ENCODE peak calls at places on chromosome 10, in seven cellular contexts. One of them, this sample, is unnamed.

GRCh38 chr10:32149257-32149955 is 93.2 kb upstream of the KIF5B start:
- DNase-seq in lung: peak; percentile 40
- DNase-seq in heart left ventricle: peak; percentile 74
- DNase-seq in mammary epithelial cell: peak; percentile 89
- DNase-seq in left ventricle myocardium inferior: peak; percentile 56
- DNase-seq in colonic mucosa: peak; percentile 46
- DNase-seq in GM23338: no peak
- DNase-seq in this sample: no peak

GRCh38 chr10:98536551-98536950 is 89.8 kb upstream of the HPS1 start:
- DNase-seq in mammary epithelial cell: peak; percentile 26
- DNase-seq in colonic mucosa: peak; percentile 25
- DNase-seq in left ventricle myocardium inferior: no peak
- DNase-seq in GM23338: peak; percentile 5
- DNase-seq in heart left ventricle: no peak
- DNase-seq in lung: no peak
- DNase-seq in this sample: no peak

GRCh38 chr10:112360308-112361270 is 13.3 kb upstream of the ACSL5 start:
- DNase-seq in left ventricle myocardium inferior: peak; percentile 73
- DNase-seq in heart left ventricle: peak; percentile 88
- DNase-seq in mammary epithelial cell: peak; percentile 57
- DNase-seq in GM23338: peak; percentile 31
- DNase-seq in colonic mucosa: peak; percentile 85
- DNase-seq in lung: peak; percentile 74
- DNase-seq in this sample: no peak

GRCh38 chr10:32956365-32957197 is 1.4 kb downstream of the ITGB1 start:
- DNase-seq in lung: no peak
- DNase-seq in GM23338: no peak
- DNase-seq in left ventricle myocardium inferior: no peak
- DNase-seq in colonic mucosa: no peak
- DNase-seq in mammary epithelial cell: peak; percentile 16
- DNase-seq in heart left ventricle: no peak
- DNase-seq in this sample: peak; percentile 7

GRCh38 chr10:31000071-31000787 is 31.4 kb downstream of the ZNF438 start:
- DNase-seq in GM23338: no peak
- DNase-seq in left ventricle myocardium inferior: no peak
- DNase-seq in heart left ventricle: no peak
- DNase-seq in lung: no peak
- DNase-seq in colonic mucosa: no peak
- DNase-seq in mammary epithelial cell: no peak
- DNase-seq in this sample: no peak

GRCh38 chr10:89273680-89274079 is 22.1 kb upstream of the LIPA start:
- DNase-seq in lung: no peak
- DNase-seq in heart left ventricle: no peak
- DNase-seq in GM23338: no peak
- DNase-seq in left ventricle myocardium inferior: no peak
- DNase-seq in colonic mucosa: no peak
- DNase-seq in mammary epithelial cell: no peak
- DNase-seq in this sample: no peak

GRCh38 chr10:77556990-77557601 is 80.5 kb downstream of the KCNMA1 start:
- DNase-seq in lung: no peak
- DNase-seq in left ventricle myocardium inferior: no peak
- DNase-seq in GM23338: no peak
- DNase-seq in mammary epithelial cell: no peak
- DNase-seq in heart left ventricle: no peak
- DNase-seq in colonic mucosa: no peak
- DNase-seq in this sample: no peak

GRCh38 chr10:58241346-58241745 is 26.3 kb downstream of the IPMK start:
- DNase-seq in GM23338: no peak
- DNase-seq in colonic mucosa: no peak
- DNase-seq in lung: no peak
- DNase-seq in heart left ventricle: no peak
- DNase-seq in left ventricle myocardium inferior: no peak
- DNase-seq in mammary epithelial cell: no peak
- DNase-seq in this sample: no peak

GRCh38 chr10:21692909-21693308 is 158.9 kb downstream of the MLLT10 start:
- DNase-seq in heart left ventricle: no peak
- DNase-seq in left ventricle myocardium inferior: no peak
- DNase-seq in colonic mucosa: no peak
- DNase-seq in lung: no peak
- DNase-seq in GM23338: no peak
- DNase-seq in mammary epithelial cell: peak; percentile 18
- DNase-seq in this sample: no peak

GRCh38 chr10:61284222-61284890 is 168.8 kb downstream of the TMEM26 start:
- DNase-seq in colonic mucosa: no peak
- DNase-seq in left ventricle myocardium inferior: no peak
- DNase-seq in mammary epithelial cell: peak; percentile 22
- DNase-seq in heart left ventricle: no peak
- DNase-seq in lung: no peak
- DNase-seq in GM23338: peak; percentile 76
- DNase-seq in this sample: peak; percentile 13

GRCh38 chr10:52677087-52677486 is 95.5 kb downstream of the MBL2 start:
- DNase-seq in GM23338: no peak
- DNase-seq in heart left ventricle: no peak
- DNase-seq in colonic mucosa: no peak
- DNase-seq in mammary epithelial cell: no peak
- DNase-seq in left ventricle myocardium inferior: no peak
- DNase-seq in lung: no peak
- DNase-seq in this sample: no peak

GRCh38 chr10:83647519-83647918 is 491.8 kb upstream of the GHITM start:
- DNase-seq in colonic mucosa: no peak
- DNase-seq in lung: no peak
- DNase-seq in heart left ventricle: no peak
- DNase-seq in left ventricle myocardium inferior: no peak
- DNase-seq in GM23338: no peak
- DNase-seq in mammary epithelial cell: no peak
- DNase-seq in this sample: no peak

GRCh38 chr10:132669208-132669861 is 116.6 kb downstream of the NKX6-2 start:
- DNase-seq in mammary epithelial cell: no peak
- DNase-seq in left ventricle myocardium inferior: no peak
- DNase-seq in GM23338: no peak
- DNase-seq in lung: no peak
- DNase-seq in colonic mucosa: no peak
- DNase-seq in heart left ventricle: no peak
- DNase-seq in this sample: no peak

GRCh38 chr10:132667613-132668394 is 118.1 kb downstream of the NKX6-2 start:
- DNase-seq in GM23338: no peak
- DNase-seq in heart left ventricle: no peak
- DNase-seq in lung: peak; percentile 55
- DNase-seq in colonic mucosa: no peak
- DNase-seq in left ventricle myocardium inferior: no peak
- DNase-seq in mammary epithelial cell: no peak
- DNase-seq in this sample: no peak

GRCh38 chr10:132665946-132666732 is 119.8 kb downstream of the NKX6-2 start:
- DNase-seq in lung: no peak
- DNase-seq in GM23338: no peak
- DNase-seq in left ventricle myocardium inferior: no peak
- DNase-seq in colonic mucosa: no peak
- DNase-seq in mammary epithelial cell: peak; percentile 85
- DNase-seq in heart left ventricle: no peak
- DNase-seq in this sample: no peak

GRCh38 chr10:132664883-132665282 is 121.1 kb downstream of the NKX6-2 start:
- DNase-seq in left ventricle myocardium inferior: no peak
- DNase-seq in colonic mucosa: no peak
- DNase-seq in mammary epithelial cell: no peak
- DNase-seq in GM23338: no peak
- DNase-seq in heart left ventricle: no peak
- DNase-seq in lung: no peak
- DNase-seq in this sample: no peak

GRCh38 chr10:132666733-132667612 is 119.0 kb downstream of the NKX6-2 start:
- DNase-seq in mammary epithelial cell: no peak
- DNase-seq in GM23338: no peak
- DNase-seq in lung: no peak
- DNase-seq in heart left ventricle: no peak
- DNase-seq in colonic mucosa: no peak
- DNase-seq in left ventricle myocardium inferior: no peak
- DNase-seq in this sample: no peak
- H3K4me3 ChIP-seq in mammary epithelial cell: no peak overlapping the region
- H3K4me3 ChIP-seq in GM23338: no peak overlapping the region
- H3K4me3 ChIP-seq in lung: no peak overlapping the region
- H3K4me3 ChIP-seq in heart left ventricle: no peak overlapping the region
- H3K4me3 ChIP-seq in colonic mucosa: no peak overlapping the region
- H3K4me3 ChIP-seq in left ventricle myocardium inferior: no peak overlapping the region
- H3K4me3 ChIP-seq in this sample: no peak overlapping the region

GRCh38 chr10:71981024-71981867 is 17.1 kb downstream of the CHST3 start:
- DNase-seq in left ventricle myocardium inferior: no peak
- DNase-seq in heart left ventricle: peak; percentile 57
- DNase-seq in colonic mucosa: no peak
- DNase-seq in mammary epithelial cell: peak; percentile 60
- DNase-seq in lung: no peak
- DNase-seq in GM23338: no peak
- DNase-seq in this sample: peak; percentile 57

GRCh38 chr10:71981868-71982230 is 17.7 kb downstream of the CHST3 start:
- DNase-seq in heart left ventricle: no peak
- DNase-seq in mammary epithelial cell: no peak
- DNase-seq in GM23338: no peak
- DNase-seq in lung: no peak
- DNase-seq in colonic mucosa: no peak
- DNase-seq in left ventricle myocardium inferior: no peak
- DNase-seq in this sample: no peak

GRCh38 chr10:71979692-71980062 is 15.5 kb downstream of the CHST3 start:
- DNase-seq in colonic mucosa: no peak
- DNase-seq in lung: no peak
- DNase-seq in heart left ventricle: no peak
- DNase-seq in GM23338: no peak
- DNase-seq in mammary epithelial cell: no peak
- DNase-seq in left ventricle myocardium inferior: no peak
- DNase-seq in this sample: no peak

GRCh38 chr10:71978988-71979691 is 14.9 kb downstream of the CHST3 start:
- DNase-seq in left ventricle myocardium inferior: no peak
- DNase-seq in mammary epithelial cell: no peak
- DNase-seq in colonic mucosa: no peak
- DNase-seq in lung: no peak
- DNase-seq in GM23338: no peak
- DNase-seq in heart left ventricle: no peak
- DNase-seq in this sample: no peak

DNA sequence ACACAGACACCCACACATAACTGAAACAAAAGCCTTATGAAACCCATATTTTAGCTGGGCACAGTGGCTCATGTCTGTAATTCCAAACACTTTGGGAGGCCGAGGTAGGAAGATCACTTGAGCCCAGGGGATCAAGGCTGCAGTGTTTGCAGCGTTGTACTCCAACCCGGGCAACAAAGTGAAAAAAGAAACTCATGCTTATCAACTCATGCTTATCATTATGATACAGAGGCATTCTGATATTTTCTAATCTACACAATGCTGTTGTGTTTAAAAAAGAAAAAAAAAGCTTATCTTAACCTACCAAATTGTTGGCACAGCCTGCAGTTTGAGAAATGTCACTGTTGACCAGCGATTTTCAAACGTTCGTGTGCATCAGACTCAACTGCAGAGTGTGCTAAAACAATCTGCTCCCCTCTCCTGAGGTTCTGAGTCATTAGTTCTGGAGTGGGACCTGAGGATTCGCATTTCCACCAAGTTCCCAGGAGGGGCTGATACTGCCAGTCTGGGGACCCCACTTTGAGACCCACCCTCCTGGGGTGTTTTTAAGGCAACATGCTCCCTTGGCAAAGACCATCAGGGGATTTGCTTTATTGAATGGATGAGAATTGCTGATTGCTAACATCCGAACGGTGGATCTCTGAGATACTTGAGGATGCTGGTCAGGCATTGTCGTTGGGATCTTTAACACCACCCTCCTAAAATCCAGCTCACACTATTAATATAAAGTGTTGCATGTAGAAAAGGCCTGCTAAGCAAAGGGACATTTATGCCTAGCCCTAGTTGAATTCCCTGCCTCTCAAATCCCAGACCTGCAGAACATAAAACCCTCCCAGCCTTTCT is 16.2 kb downstream of the CHST3 start:
- DNase-seq in heart left ventricle: no peak
- DNase-seq in lung: no peak
- DNase-seq in mammary epithelial cell: no peak
- DNase-seq in colonic mucosa: no peak
- DNase-seq in left ventricle myocardium inferior: no peak
- DNase-seq in GM23338: no peak
- DNase-seq in this sample: no peak
- H3K4me1 ChIP-seq in heart left ventricle: peaks cover 25% of the 10 kb centered on the region
- H3K4me1 ChIP-seq in lung: peaks cover 41% of the 10 kb centered on the region
- H3K4me1 ChIP-seq in mammary epithelial cell: peaks cover 70% of the 10 kb centered on the region
- H3K4me1 ChIP-seq in colonic mucosa: peaks cover 7% of the 10 kb centered on the region
- H3K4me1 ChIP-seq in left ventricle myocardium inferior: peaks cover 99% of the 10 kb centered on the region
- H3K4me1 ChIP-seq in GM23338: peaks cover 9% of the 10 kb centered on the region
- H3K4me1 ChIP-seq in this sample: peaks cover 13% of the 10 kb centered on the region

DNA sequence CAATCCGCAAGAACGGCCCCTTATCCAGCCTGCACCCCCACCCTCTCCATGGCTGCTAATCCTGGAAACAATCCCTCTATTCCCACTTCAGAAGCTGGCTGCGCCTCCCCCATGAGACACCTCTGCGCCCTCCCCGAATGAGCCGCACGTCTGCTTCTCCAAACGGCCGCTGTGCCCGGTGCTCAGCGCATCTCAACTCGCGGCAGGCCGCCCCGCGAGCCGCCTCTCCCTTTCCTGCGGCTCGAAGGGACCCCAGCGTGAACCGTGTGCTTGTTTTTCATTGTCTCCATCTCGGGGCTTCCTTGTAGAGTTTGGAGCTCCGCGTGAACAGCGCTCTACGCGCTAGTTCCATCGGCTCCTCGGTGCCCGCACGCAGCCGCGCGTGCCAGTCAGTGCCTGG is 20.8 kb upstream of the FXYD4 start:
- DNase-seq in colonic mucosa: no peak
- DNase-seq in heart left ventricle: peak; percentile 8
- DNase-seq in left ventricle myocardium inferior: no peak
- DNase-seq in lung: no peak
- DNase-seq in GM23338: no peak
- DNase-seq in mammary epithelial cell: no peak
- DNase-seq in this sample: no peak
- H3K4me3 ChIP-seq in colonic mucosa: no peak overlapping the region
- H3K4me3 ChIP-seq in heart left ventricle: no peak overlapping the region
- H3K4me3 ChIP-seq in left ventricle myocardium inferior: peak overlapping the region; percentile 22
- H3K4me3 ChIP-seq in lung: no peak overlapping the region
- H3K4me3 ChIP-seq in GM23338: no peak overlapping the region
- H3K4me3 ChIP-seq in mammary epithelial cell: no peak overlapping the region
- H3K4me3 ChIP-seq in this sample: no peak overlapping the region

GRCh38 chr10:132556994-132557441 is 19.4 kb downstream of the INPP5A start:
- DNase-seq in mammary epithelial cell: no peak
- DNase-seq in left ventricle myocardium inferior: peak; percentile 8
- DNase-seq in lung: no peak
- DNase-seq in heart left ventricle: no peak
- DNase-seq in colonic mucosa: no peak
- DNase-seq in GM23338: no peak
- DNase-seq in this sample: no peak
- H3K4me1 ChIP-seq in mammary epithelial cell: no peaks in the 10 kb centered on the region
- H3K4me1 ChIP-seq in left ventricle myocardium inferior: peaks cover 64% of the 10 kb centered on the region
- H3K4me1 ChIP-seq in lung: peaks cover 4% of the 10 kb centered on the region
- H3K4me1 ChIP-seq in heart left ventricle: no peaks in the 10 kb centered on the region
- H3K4me1 ChIP-seq in colonic mucosa: no peaks in the 10 kb centered on the region
- H3K4me1 ChIP-seq in GM23338: no peaks in the 10 kb centered on the region
- H3K4me1 ChIP-seq in this sample: no peaks in the 10 kb centered on the region